ENCODE peak calls at places on chromosomes 12 and 14, in six cellular contexts. G is body of pancreas; F is IMR-90; I is PC-9; H is fibroblast of pulmonary artery; C is CD4-positive, alpha-beta T cell. X is an unnamed sample.

GRCh38 chr12:129825316-129825715 is 78.5 kb downstream of the TMEM132D start:
- DNase-seq in F (no peak), H (no peak), C (no peak), I (no peak), G (no peak), X (no peak)

GRCh38 chr12:57439762-57440266 is 5.2 kb downstream of the INHBC start:
- DNase-seq in F (no peak), C (no peak), H (no peak), G (no peak), I (no peak), X (no peak)

GRCh38 chr14:73797540-73797925 is 54.1 kb upstream of the PTGR2 start:
- DNase-seq in G (no peak), I (no peak), C (no peak), F (no peak), H (no peak), X (no peak)

GRCh38 chr12:77120156-77120555 is 54.8 kb upstream of the E2F7 start:
- DNase-seq in H (peak), C (no peak), G (no peak), F (peak), I (no peak), X (no peak)

GRCh38 chr12:118188690-118189371 is 52.9 kb downstream of the PEBP1 start:
- DNase-seq in C (no peak), H (peak), G (peak), I (no peak), F (peak), X (no peak)

GRCh38 chr12:82740129-82741000 is 53.7 kb downstream of the TMTC2 start:
- DNase-seq in C (no peak), I (peak), F (peak), H (peak), G (no peak), X (no peak)

GRCh38 chr12:115623764-115624334 is 653.6 kb downstream of the MED13L start:
- DNase-seq in C (no peak), G (peak), I (no peak), H (peak), F (no peak), X (no peak)

GRCh38 chr14:28744126-28744525 is 22.5 kb upstream of the FOXG1 start:
- DNase-seq in C (no peak), G (no peak), I (no peak), H (no peak), F (no peak), X (no peak)

GRCh38 chr12:176321-177181 is 37.4 kb downstream of the SLC6A12 start:
- DNase-seq in I (peak), C (no peak), H (peak), G (no peak), F (peak), X (no peak)

GRCh38 chr12:13283867-13284266 is 87.3 kb downstream of the EMP1 start:
- DNase-seq in C (no peak), I (no peak), F (no peak), H (no peak), G (no peak), X (no peak)

GRCh38 chr14:58731465-58732330 is 93.9 kb downstream of the DACT1 start:
- DNase-seq in G (no peak), H (peak), I (no peak), C (no peak), F (peak), X (no peak)

GRCh38 chr12:1189163-1189562 is 198.1 kb downstream of the ERC1 start:
- DNase-seq in G (no peak), H (no peak), I (no peak), C (no peak), F (no peak), X (no peak)

GRCh38 chr12:101828463-101829196 is 2.1 kb downstream of the GNPTAB start:
- DNase-seq in H (no peak), I (no peak), F (no peak), C (no peak), G (no peak), X (no peak)

GRCh38 chr12:19177754-19178153 is 48.2 kb downstream of the PLEKHA5 start:
- DNase-seq in I (no peak), F (peak), C (no peak), H (no peak), G (no peak), X (no peak)

GRCh38 chr12:19185262-19185929 is 55.9 kb downstream of the PLEKHA5 start:
- DNase-seq in F (no peak), G (no peak), I (no peak), C (no peak), H (no peak), X (no peak)

GRCh38 chr12:19179986-19180385 is 50.5 kb downstream of the PLEKHA5 start:
- DNase-seq in I (no peak), C (no peak), G (no peak), H (no peak), F (no peak), X (no peak)

GRCh38 chr12:19183121-19183838 is 53.7 kb downstream of the PLEKHA5 start:
- DNase-seq in F (peak), I (no peak), G (no peak), C (no peak), H (peak), X (no peak)

GRCh38 chr12:19181666-19182426 is 52.3 kb downstream of the PLEKHA5 start:
- DNase-seq in C (no peak), G (no peak), H (peak), I (no peak), F (no peak), X (no peak)
- TF ChIP-seq CTCF in C (no peak), G (no peak), H (peak), I (no peak), F (peak), X (peak)

GRCh38 chr14:103281496-103282231 is 52.4 kb upstream of the EIF5 start:
- DNase-seq in G (peak), I (peak), C (no peak), F (peak), H (peak), X (no peak)
- TF ChIP-seq CTCF in G (peak), I (peak), C (no peak), F (peak), H (peak), X (no peak)

GRCh38 chr12:121064116-121064515 is 25.1 kb upstream of the OASL start:
- DNase-seq in I (no peak), G (no peak), H (no peak), C (no peak), F (no peak), X (no peak)

GRCh38 chr12:121059031-121059898 is 20.2 kb upstream of the OASL start:
- DNase-seq in G (no peak), F (no peak), I (no peak), H (no peak), C (no peak), X (no peak)

GRCh38 chr12:121062391-121063045 is 23.5 kb upstream of the OASL start:
- DNase-seq in G (no peak), I (no peak), H (no peak), F (no peak), C (no peak), X (no peak)

GRCh38 chr12:121060149-121061001 is 21.3 kb upstream of the OASL start:
- DNase-seq in G (peak), F (peak), C (peak), I (peak), H (peak), X (no peak)

GRCh38 chr12:121061831-121062230 is 22.8 kb upstream of the OASL start:
- DNase-seq in G (no peak), C (no peak), H (peak), I (no peak), F (peak), X (no peak)
- TF ChIP-seq CTCF in G (no peak), C (no peak), H (peak), I (peak), F (peak), X (peak)

GRCh38 chr12:5493018-5493417 is 61.1 kb downstream of the NTF3 start:
- DNase-seq in I (no peak), C (no peak), G (no peak), H (no peak), F (no peak), X (no peak)
- TF ChIP-seq CTCF in I (no peak), C (no peak), G (no peak), H (no peak), F (peak), X (peak)

DNA sequence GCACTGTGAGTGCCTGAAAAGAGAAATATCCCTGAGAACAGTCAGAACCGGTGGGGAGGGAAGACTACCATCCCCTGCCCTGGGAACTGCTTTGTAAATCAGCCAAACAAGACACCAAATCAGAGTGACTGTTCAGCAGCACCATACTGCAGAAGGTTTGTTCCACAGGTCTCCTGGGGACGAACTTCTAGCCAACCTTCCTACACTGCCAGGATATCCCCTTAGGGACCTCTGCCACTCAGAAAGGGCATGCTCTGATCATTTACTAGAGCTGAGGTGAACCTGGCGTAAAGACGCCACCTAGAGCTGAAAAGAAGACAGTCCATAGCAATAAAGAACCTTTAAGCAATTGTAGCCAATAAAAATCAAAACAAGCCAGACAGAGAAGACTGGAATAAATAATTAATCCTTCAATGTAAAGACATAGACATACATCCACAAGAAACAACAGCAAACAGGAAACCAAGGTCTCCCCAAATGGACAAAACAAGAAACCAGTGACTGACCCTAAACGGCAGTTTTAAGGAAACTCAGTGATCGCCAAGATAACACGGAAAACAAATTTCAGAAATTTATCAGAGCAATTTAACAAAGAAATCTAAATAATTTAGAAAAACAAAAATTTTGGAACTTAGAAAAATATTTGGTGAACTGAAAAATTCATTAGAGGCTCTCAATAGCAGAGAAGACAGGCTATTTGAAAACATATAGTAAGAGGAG is 228.1 kb upstream of the AMIGO2 start:
- DNase-seq in F (peak), C (peak), G (peak), I (peak), H (peak), X (peak)
- TF ChIP-seq CTCF in F (peak), C (peak), G (peak), I (peak), H (peak), X (peak)